ENCODE peak calls at places on chromosome 11, in six cellular contexts. J is psoas muscle, U is sigmoid colon, C is AG04449, L is H1, I is colonic mucosa. D is an unnamed sample.

GRCh38 chr11:108592591-108593213 is 866 bp downstream of the EXPH5 start:
- DNase-seq in J (peak), L (no peak), C (no peak), U (no peak), I (peak), D (peak)

GRCh38 chr11:48058064-48058463 is 77.7 kb downstream of the PTPRJ start:
- DNase-seq in U (no peak), L (no peak), I (no peak), J (no peak), C (no peak), D (no peak)

GRCh38 chr11:18696638-18697225 is 1.8 kb upstream of the TMEM86A start:
- DNase-seq in I (no peak), U (no peak), J (no peak), C (peak), L (no peak), D (no peak)

GRCh38 chr11:69831985-69832384 is 12.8 kb upstream of the FGF3 start:
- DNase-seq in U (peak), J (no peak), L (no peak), C (no peak), I (no peak), D (no peak)

GRCh38 chr11:42034821-42035220 is 575.4 kb upstream of the LRRC4C start:
- DNase-seq in C (no peak), J (no peak), L (no peak), U (no peak), I (no peak), D (no peak)

GRCh38 chr11:112903310-112903709 is 57.9 kb upstream of the NCAM1 start:
- DNase-seq in U (no peak), C (no peak), J (no peak), I (no peak), L (no peak), D (no peak)

GRCh38 chr11:3107608-3108182 is 50.5 kb upstream of the CARS1 start:
- DNase-seq in L (no peak), J (no peak), U (peak), I (peak), C (no peak), D (peak)

GRCh38 chr11:13284776-13285588 is 7.4 kb downstream of the BMAL1 start:
- DNase-seq in J (no peak), U (no peak), C (no peak), L (no peak), I (no peak), D (no peak)

GRCh38 chr11:69894126-69895047 is 75.2 kb upstream of the FGF3 start:
- DNase-seq in C (no peak), J (no peak), I (no peak), L (no peak), U (no peak), D (peak)

GRCh38 chr11:65822760-65823528 is 10.8 kb upstream of the SNX32 start:
- DNase-seq in L (no peak), J (no peak), U (no peak), I (peak), C (no peak), D (no peak)

GRCh38 chr11:78259777-78260470 is 71.2 kb downstream of the USP35 start:
- DNase-seq in C (no peak), I (no peak), U (no peak), L (no peak), J (no peak), D (no peak)

GRCh38 chr11:12693485-12694181 is 19.4 kb downstream of the TEAD1 start:
- DNase-seq in C (peak), U (peak), L (no peak), I (peak), J (peak), D (peak)

GRCh38 chr11:83655996-83656395 is 369.8 kb upstream of the CCDC90B start:
- DNase-seq in J (no peak), U (no peak), I (no peak), C (no peak), L (no peak), D (no peak)

GRCh38 chr11:124897681-124898680 is at the start of gene ROBO4:
- DNase-seq in J (peak), U (peak), C (peak), I (no peak), L (no peak), D (no peak)

GRCh38 chr11:44755553-44756505 is 29.1 kb downstream of the TSPAN18 start:
- DNase-seq in L (no peak), U (peak), C (no peak), J (no peak), I (no peak), D (no peak)

GRCh38 chr11:57426754-57427691 is at the start of gene SLC43A3:
- DNase-seq in L (peak), J (peak), C (peak), I (peak), U (peak), D (peak)

GRCh38 chr11:94721565-94722292 is 46.4 kb upstream of the AMOTL1 start:
- DNase-seq in C (no peak), U (no peak), L (no peak), J (no peak), I (no peak), D (no peak)

GRCh38 chr11:9838961-9839360 is 175.1 kb downstream of the SWAP70 start:
- DNase-seq in C (no peak), J (no peak), L (no peak), U (no peak), I (no peak), D (no peak)

GRCh38 chr11:76662656-76663460 is 7.7 kb downstream of the LRRC32 start:
- DNase-seq in C (no peak), L (no peak), I (no peak), U (peak), J (no peak), D (peak)

GRCh38 chr11:102966011-102966410 is 10.5 kb upstream of the MMP13 start:
- DNase-seq in J (no peak), I (no peak), C (no peak), U (no peak), L (no peak), D (no peak)

GRCh38 chr11:35144103-35144741 is 5.3 kb downstream of the CD44 start:
- DNase-seq in U (no peak), J (no peak), C (no peak), I (no peak), L (no peak), D (no peak)

GRCh38 chr11:12845739-12846358 is 163.3 kb upstream of the RASSF10 start:
- DNase-seq in L (no peak), U (peak), C (no peak), J (no peak), I (peak), D (no peak)

GRCh38 chr11:15897211-15897960 is 459.0 kb downstream of the SOX6 start:
- DNase-seq in C (no peak), I (no peak), J (no peak), L (no peak), U (no peak), D (no peak)

GRCh38 chr11:79076526-79077115 is 364.2 kb downstream of the TENM4 start:
- DNase-seq in L (no peak), U (no peak), C (no peak), J (peak), I (peak), D (no peak)

GRCh38 chr11:19350093-19350665 is 109.4 kb upstream of the E2F8 start:
- DNase-seq in I (no peak), U (no peak), J (no peak), L (no peak), C (no peak), D (no peak)

GRCh38 chr11:67303132-67303988 is at the start of gene SSH3:
- DNase-seq in L (peak), J (peak), I (peak), C (no peak), U (peak), D (peak)

GRCh38 chr11:9747229-9747628 is 83.4 kb downstream of the SWAP70 start:
- DNase-seq in J (no peak), L (no peak), C (no peak), I (no peak), U (no peak), D (no peak)

GRCh38 chr11:118325283-118325682 is 17.2 kb downstream of the CD3D start:
- DNase-seq in I (no peak), C (no peak), U (no peak), J (no peak), L (no peak), D (no peak)

GRCh38 chr11:60764879-60765278 is 8.2 kb downstream of the MS4A15 start:
- DNase-seq in I (no peak), U (no peak), L (no peak), J (no peak), C (no peak), D (no peak)

GRCh38 chr11:75351541-75352416 is at the start of gene ARRB1:
- DNase-seq in L (no peak), U (peak), J (peak), C (no peak), I (peak), D (peak)

GRCh38 chr11:70088735-70089250 is 10.7 kb downstream of the ANO1 start:
- DNase-seq in U (no peak), I (no peak), C (no peak), J (no peak), L (no peak), D (no peak)

GRCh38 chr11:2913029-2913431 is 16.2 kb downstream of the PHLDA2 start:
- DNase-seq in C (no peak), U (no peak), L (no peak), J (no peak), I (no peak), D (no peak)

GRCh38 chr11:61158691-61159381 is 2.4 kb downstream of the VPS37C start:
- DNase-seq in J (no peak), L (no peak), C (peak), I (peak), U (peak), D (no peak)

GRCh38 chr11:111797145-111797581 is 31.0 kb upstream of the PPP2R1B start:
- DNase-seq in J (no peak), C (no peak), I (peak), L (no peak), U (no peak), D (no peak)

GRCh38 chr11:126083829-126084607 is 21.4 kb upstream of the CDON start:
- DNase-seq in L (no peak), U (no peak), I (no peak), C (no peak), J (no peak), D (no peak)
- H3K4me3 ChIP-seq in L (no peak), U (no peak), I (no peak), C (no peak), J (no peak), D (no peak)

GRCh38 chr11:39192671-39193070 is 2266.8 kb downstream of the LRRC4C start:
- DNase-seq in L (no peak), I (no peak), U (no peak), C (no peak), J (no peak), D (no peak)

GRCh38 chr11:39190751-39191150 is 2268.7 kb downstream of the LRRC4C start:
- DNase-seq in I (no peak), L (no peak), C (no peak), U (no peak), J (no peak), D (no peak)
- H3K4me3 ChIP-seq in I (no peak), L (no peak), C (no peak), U (no peak), J (no peak), D (no peak)

DNA sequence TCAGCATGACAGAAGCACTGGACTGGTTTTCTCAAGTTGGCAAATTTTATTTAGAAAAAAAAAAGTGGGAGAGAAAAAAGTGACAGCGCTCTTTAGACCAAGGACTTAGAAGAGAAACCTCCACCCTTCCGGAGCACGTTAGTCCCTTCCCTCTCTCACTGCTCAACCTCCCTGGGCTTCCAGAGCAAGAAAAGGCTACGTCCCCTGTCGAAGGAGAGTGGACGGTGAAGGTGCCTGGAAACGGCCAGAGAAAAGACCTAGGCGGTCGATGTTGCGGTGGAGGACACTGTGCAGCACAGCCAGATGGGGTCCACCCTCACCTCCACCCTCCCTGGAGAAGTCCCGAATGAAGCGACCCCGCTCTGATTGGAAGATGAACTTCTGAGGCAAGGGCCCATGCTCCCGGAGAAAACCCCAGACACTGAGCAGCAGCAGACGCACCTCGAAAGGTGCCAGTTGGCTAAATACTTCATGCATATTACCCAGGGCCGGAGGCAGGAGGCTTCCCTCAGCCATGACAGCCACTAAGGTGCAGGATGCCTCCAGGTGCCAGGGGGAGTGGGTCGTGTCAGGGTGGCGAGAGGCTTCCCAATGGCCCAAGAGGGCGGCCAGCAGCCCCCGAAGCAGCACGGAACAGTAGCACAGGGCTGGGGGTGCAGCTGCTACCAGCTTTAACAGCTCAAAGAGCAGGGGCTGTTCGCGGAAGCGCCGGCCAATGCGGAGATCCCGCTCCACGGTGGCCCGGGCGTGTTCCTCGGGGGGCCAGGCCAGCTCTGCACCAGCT is 604 bp upstream of the GANAB start:
- DNase-seq in J (no peak), I (no peak), U (peak), C (no peak), L (no peak), D (peak)
- H3K4me3 ChIP-seq in J (peak), I (no peak), U (peak), C (peak), L (no peak), D (peak)

DNA sequence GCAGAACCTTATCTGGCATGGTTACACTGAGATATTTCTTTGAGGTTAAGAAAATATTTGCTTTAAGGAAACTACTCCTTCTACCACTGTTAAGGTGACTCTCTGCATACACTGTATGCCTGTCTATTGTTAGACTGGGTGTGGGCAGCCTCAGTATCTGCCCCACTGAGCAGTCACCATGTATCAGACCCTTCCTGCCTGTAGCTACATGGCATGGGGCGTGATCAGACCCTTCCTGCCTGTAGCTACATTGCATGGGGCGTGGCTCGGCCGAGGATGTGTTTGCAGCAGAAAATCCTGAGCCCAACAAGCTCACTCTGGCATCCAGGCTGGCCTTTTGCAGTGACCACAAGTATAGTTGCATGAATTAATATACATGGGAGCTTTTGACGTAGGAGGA is 669.4 kb downstream of the OPCML start:
- DNase-seq in I (no peak), L (no peak), J (no peak), U (no peak), C (no peak), D (no peak)
- H3K4me3 ChIP-seq in I (no peak), L (no peak), J (no peak), U (no peak), C (no peak), D (no peak)

GRCh38 chr11:1388763-1389102 is 1.0 kb upstream of the BRSK2 start:
- DNase-seq in J (no peak), U (no peak), L (no peak), C (no peak), I (no peak), D (no peak)
- H3K4me3 ChIP-seq in J (peak), U (peak), L (peak), C (peak), I (peak), D (no peak)

DNA sequence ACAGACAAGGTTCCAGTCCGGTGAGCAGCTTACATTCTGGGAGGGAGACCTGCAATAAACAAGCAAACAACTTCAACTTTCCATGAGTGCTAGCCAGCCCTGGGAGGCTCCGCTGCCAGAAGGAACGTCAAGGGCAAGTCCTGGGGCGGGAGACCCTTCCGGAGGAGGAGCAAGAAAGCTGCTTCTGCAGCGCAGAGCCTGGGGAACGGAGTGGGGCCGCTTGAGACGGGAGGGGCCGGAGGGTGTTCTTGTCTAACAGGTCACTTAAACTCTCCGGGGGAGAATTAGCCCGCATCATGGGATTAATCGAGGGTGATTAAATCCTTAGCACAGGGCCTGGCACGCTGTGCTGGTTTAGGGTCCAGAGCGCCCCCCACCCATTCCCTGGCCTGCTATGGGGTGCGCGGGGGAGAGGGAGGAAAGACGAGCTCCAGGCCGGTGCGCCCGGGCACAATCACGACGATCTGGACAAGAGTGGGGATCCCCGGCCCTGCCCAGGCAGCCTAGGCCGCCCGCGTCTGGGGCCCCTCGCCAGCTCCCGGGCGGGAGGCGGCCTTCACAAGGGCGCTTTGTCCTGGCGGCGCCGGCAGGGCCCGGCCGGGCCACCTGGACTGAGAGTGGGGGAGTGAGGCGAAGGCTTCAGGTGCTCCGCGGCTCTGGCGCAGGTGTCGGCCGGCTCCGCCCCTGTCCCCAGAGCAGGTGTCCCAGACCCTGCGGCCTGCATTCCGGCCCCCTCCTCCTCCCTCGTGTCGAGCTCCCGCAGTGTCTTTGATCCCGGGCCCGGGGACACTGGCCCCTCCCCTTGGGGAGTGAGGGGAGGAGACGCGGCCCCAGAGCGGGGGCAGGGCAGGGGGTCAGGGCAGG is 663 bp upstream of the LARGE2 start:
- DNase-seq in C (no peak), J (peak), U (peak), I (peak), L (peak), D (peak)
- H3K4me3 ChIP-seq in C (no peak), J (peak), U (peak), I (peak), L (peak), D (peak)

GRCh38 chr11:33723238-33723881 is 12.9 kb downstream of the CD59 start:
- DNase-seq in J (no peak), C (peak), I (no peak), U (no peak), L (no peak), D (no peak)
- H3K4me3 ChIP-seq in J (peak), C (no peak), I (no peak), U (no peak), L (no peak), D (no peak)

GRCh38 chr11:104892723-104893511 is 5.3 kb downstream of the CASP12 start:
- DNase-seq in J (no peak), C (no peak), I (no peak), U (no peak), L (no peak), D (no peak)

GRCh38 chr11:104898685-104899013 is 389 bp upstream of the CASP12 start:
- DNase-seq in C (no peak), L (no peak), U (no peak), J (no peak), I (no peak), D (no peak)

GRCh38 chr11:104893876-104894275 is 4.4 kb downstream of the CASP12 start:
- DNase-seq in J (no peak), C (no peak), L (no peak), I (no peak), U (no peak), D (no peak)

GRCh38 chr11:104897891-104898684 is at the start of gene CASP12:
- DNase-seq in I (no peak), L (no peak), C (no peak), U (no peak), J (no peak), D (no peak)

GRCh38 chr11:104895619-104896018 is 2.6 kb downstream of the CASP12 start:
- DNase-seq in I (no peak), U (no peak), J (no peak), C (no peak), L (no peak), D (no peak)
- H3K4me3 ChIP-seq in I (no peak), U (no peak), J (no peak), C (no peak), L (no peak), D (no peak)

D was measured in kidney.